ENCODE peak calls at places on chromosome 15, in eight cellular contexts. M, X, Y, B, F, E, O and D are unnamed samples.

GRCh38 chr15:31442203-31443090 is 115.8 kb downstream of the KLF13 start:
- DNase-seq in M (no peak), X (peak), Y (no peak), B (peak), F (peak), E (no peak), O (peak), D (peak)

GRCh38 chr15:36252117-36252711 is 327.2 kb upstream of the CDIN1 start:
- DNase-seq in M (no peak), X (no peak), Y (no peak), B (no peak), F (no peak), E (no peak), O (no peak), D (no peak)

GRCh38 chr15:80685628-80686027 is 9.5 kb upstream of the ABHD17C start:
- DNase-seq in M (no peak), X (no peak), Y (no peak), B (no peak), F (no peak), E (no peak), O (no peak), D (no peak)

GRCh38 chr15:80351211-80351610 is 53.0 kb upstream of the ARNT2 start:
- DNase-seq in M (no peak), X (no peak), Y (no peak), B (no peak), F (no peak), E (no peak), O (no peak), D (no peak)

GRCh38 chr15:40471778-40472130 is 970 bp downstream of the CHST14 start:
- DNase-seq in M (no peak), X (no peak), Y (no peak), B (peak), F (peak), E (no peak), O (peak), D (no peak)

GRCh38 chr15:100863406-100864198 is 16.0 kb upstream of the ALDH1A3 start:
- DNase-seq in M (no peak), X (no peak), Y (no peak), B (peak), F (peak), E (no peak), O (no peak), D (no peak)

GRCh38 chr15:40108061-40108854 is 421 bp downstream of the BMF start:
- DNase-seq in M (peak), X (no peak), Y (no peak), B (peak), F (peak), E (no peak), O (peak), D (peak)

GRCh38 chr15:80061581-80061980 is 2.1 kb downstream of the ZFAND6 start:
- DNase-seq in M (no peak), X (no peak), Y (no peak), B (peak), F (peak), E (no peak), O (no peak), D (no peak)

GRCh38 chr15:92809880-92810361 is 90.2 kb upstream of the CHD2 start:
- DNase-seq in M (no peak), X (no peak), Y (no peak), B (peak), F (no peak), E (no peak), O (no peak), D (no peak)

GRCh38 chr15:98751767-98752166 is 103.4 kb downstream of the IGF1R start:
- DNase-seq in M (no peak), X (no peak), Y (no peak), B (no peak), F (no peak), E (no peak), O (no peak), D (no peak)

GRCh38 chr15:61841461-61841860 is 218.8 kb downstream of the VPS13C start:
- DNase-seq in M (no peak), X (no peak), Y (no peak), B (no peak), F (no peak), E (no peak), O (no peak), D (no peak)

GRCh38 chr15:69554321-69554961 is 101.8 kb downstream of the RPLP1 start:
- DNase-seq in M (no peak), X (no peak), Y (no peak), B (peak), F (peak), E (no peak), O (no peak), D (no peak)

GRCh38 chr15:48285329-48286214 is 45.7 kb upstream of the DUT start:
- DNase-seq in M (peak), X (peak), Y (peak), B (peak), F (peak), E (no peak), O (peak), D (no peak)

GRCh38 chr15:53193149-53193548 is 403.0 kb upstream of the ONECUT1 start:
- DNase-seq in M (no peak), X (no peak), Y (no peak), B (peak), F (peak), E (no peak), O (peak), D (no peak)

GRCh38 chr15:38224486-38224885 is 28.1 kb upstream of the SPRED1 start:
- DNase-seq in M (no peak), X (no peak), Y (no peak), B (no peak), F (no peak), E (no peak), O (no peak), D (no peak)

GRCh38 chr15:52783191-52783829 is 6.8 kb downstream of the ONECUT1 start:
- DNase-seq in M (no peak), X (no peak), Y (no peak), B (no peak), F (no peak), E (no peak), O (peak), D (no peak)

GRCh38 chr15:78290222-78290621 is 9.2 kb downstream of the SKIC8 start:
- DNase-seq in M (no peak), X (no peak), Y (no peak), B (no peak), F (no peak), E (no peak), O (no peak), D (no peak)

GRCh38 chr15:52054381-52054780 is 35.4 kb downstream of the MAPK6 start:
- DNase-seq in M (no peak), X (no peak), Y (no peak), B (no peak), F (no peak), E (no peak), O (no peak), D (no peak)

GRCh38 chr15:79769081-79769481 is 127.7 kb downstream of the MTHFS start:
- DNase-seq in M (no peak), X (no peak), Y (no peak), B (peak), F (peak), E (no peak), O (peak), D (no peak)

GRCh38 chr15:98292442-98293240 is 332.1 kb downstream of the ARRDC4 start:
- DNase-seq in M (no peak), X (peak), Y (peak), B (peak), F (peak), E (no peak), O (peak), D (no peak)

GRCh38 chr15:77413687-77414349 is 6.1 kb downstream of the PEAK1 start:
- DNase-seq in M (no peak), X (no peak), Y (no peak), B (no peak), F (no peak), E (no peak), O (no peak), D (no peak)

GRCh38 chr15:66953523-66954229 is 111.7 kb upstream of the SMAD3 start:
- DNase-seq in M (no peak), X (no peak), Y (no peak), B (no peak), F (no peak), E (no peak), O (no peak), D (no peak)

GRCh38 chr15:98801234-98801561 is 152.9 kb downstream of the IGF1R start:
- DNase-seq in M (no peak), X (no peak), Y (no peak), B (no peak), F (no peak), E (no peak), O (peak), D (no peak)

GRCh38 chr15:62821384-62822131 is 221.0 kb upstream of the TPM1 start:
- DNase-seq in M (no peak), X (no peak), Y (no peak), B (no peak), F (no peak), E (no peak), O (no peak), D (no peak)

GRCh38 chr15:39462691-39463090 is 118.2 kb upstream of the THBS1 start:
- DNase-seq in M (no peak), X (no peak), Y (no peak), B (peak), F (peak), E (no peak), O (no peak), D (no peak)

GRCh38 chr15:80154336-80154735 is 1.5 kb downstream of the FAH start:
- DNase-seq in M (no peak), X (no peak), Y (no peak), B (peak), F (no peak), E (no peak), O (no peak), D (no peak)

GRCh38 chr15:75194397-75194796 is 7.3 kb upstream of the C15orf39 start:
- DNase-seq in M (no peak), X (no peak), Y (no peak), B (no peak), F (no peak), E (no peak), O (no peak), D (no peak)

GRCh38 chr15:76776969-76777368 is 128.2 kb downstream of the SCAPER start:
- DNase-seq in M (no peak), X (no peak), Y (no peak), B (no peak), F (no peak), E (no peak), O (no peak), D (no peak)

GRCh38 chr15:79960502-79961217 is 10.3 kb downstream of the BCL2A1 start:
- DNase-seq in M (no peak), X (no peak), Y (no peak), B (peak), F (peak), E (no peak), O (no peak), D (no peak)

GRCh38 chr15:39014682-39015081 is 450.1 kb upstream of the RASGRP1 start:
- DNase-seq in M (no peak), X (no peak), Y (no peak), B (no peak), F (no peak), E (no peak), O (no peak), D (no peak)